ENCODE peak calls at places on chromosomes 11 and 22, in six cellular contexts. M is left ventricle myocardium inferior, W is heart right ventricle, J is upper lobe of right lung, K is heart left ventricle, G is tibial artery. E is an unnamed sample.

GRCh38 chr22:37121887-37122591 is 12.5 kb upstream of the TMPRSS6 start:
- DNase-seq in M (no peak), J (peak; percentile 56), G (no peak), W (no peak), K (no peak), E (no peak)

GRCh38 chr22:20237480-20238440 is 30.4 kb downstream of the RTN4R start:
- DNase-seq in G (no peak), K (no peak), W (no peak), M (no peak), J (no peak), E (peak; percentile 74)

GRCh38 chr22:37349043-37349814 is 66.9 kb downstream of the CYTH4 start:
- DNase-seq in J (no peak), W (no peak), K (no peak), G (no peak), M (no peak), E (no peak)

GRCh38 chr11:31655483-31655882 is 145.9 kb downstream of the ELP4 start:
- DNase-seq in J (no peak), M (no peak), W (no peak), G (no peak), K (no peak), E (no peak)

GRCh38 chr11:808427-809286 is 1.1 kb upstream of the RPLP2 start:
- DNase-seq in W (no peak), M (no peak), J (no peak), G (no peak), K (no peak), E (no peak)

GRCh38 chr11:107249054-107249453 is 208.6 kb downstream of the CWF19L2 start:
- DNase-seq in J (no peak), M (no peak), W (no peak), K (no peak), G (no peak), E (no peak)

GRCh38 chr11:64321533-64321932 is 3.6 kb downstream of the PRDX5 start:
- DNase-seq in K (no peak), M (no peak), W (no peak), G (no peak), J (peak; percentile 83), E (peak; percentile 71)

GRCh38 chr11:2587132-2587930 is 112.5 kb downstream of the KCNQ1OT1 start:
- DNase-seq in W (no peak), M (peak; percentile 13), K (peak; percentile 21), G (peak; percentile 13), J (peak; percentile 61), E (no peak)

GRCh38 chr11:17751558-17751957 is 17.0 kb downstream of the KCNC1 start:
- DNase-seq in W (no peak), G (no peak), J (no peak), M (peak; percentile 5), K (peak; percentile 1), E (no peak)

GRCh38 chr11:102389253-102389652 is 42.2 kb downstream of the BIRC2 start:
- DNase-seq in M (no peak), G (no peak), K (no peak), J (no peak), W (no peak), E (no peak)

GRCh38 chr11:108592591-108593213 is 866 bp downstream of the EXPH5 start:
- DNase-seq in M (peak; percentile 18), W (peak; percentile 4), J (peak; percentile 80), G (peak; percentile 23), K (no peak), E (peak; percentile 30)

GRCh38 chr11:123030517-123030916 is 31.4 kb downstream of the HSPA8 start:
- DNase-seq in J (no peak), G (no peak), K (no peak), W (no peak), M (no peak), E (no peak)

GRCh38 chr11:120929664-120930154 is 94.2 kb upstream of the TBCEL start:
- DNase-seq in W (peak; percentile 42), G (no peak), J (no peak), M (peak; percentile 23), K (peak; percentile 44), E (peak; percentile 34)

GRCh38 chr11:112343368-112344039 is 82.8 kb upstream of the PLET1 start:
- DNase-seq in G (no peak), W (no peak), J (no peak), K (no peak), M (no peak), E (no peak)

GRCh38 chr11:128506999-128507591 is 80.3 kb downstream of the ETS1 start:
- DNase-seq in M (peak; percentile 83), W (peak; percentile 79), G (peak; percentile 96), K (peak; percentile 91), J (peak; percentile 76), E (peak; percentile 82)

GRCh38 chr11:83156996-83157754 is at the start of gene PCF11:
- DNase-seq in G (no peak), M (peak; percentile 99), K (no peak), J (peak; percentile 98), W (no peak), E (peak; percentile 15)

GRCh38 chr11:90204832-90205646 is 17.8 kb downstream of the CHORDC1 start:
- DNase-seq in M (no peak), K (no peak), W (no peak), G (no peak), J (no peak), E (peak; percentile 22)

GRCh38 chr11:114036156-114036811 is 23.2 kb upstream of the ZBTB16 start:
- DNase-seq in K (peak; percentile 91), W (peak; percentile 84), J (peak; percentile 93), G (peak; percentile 81), M (peak; percentile 88), E (peak; percentile 92)

GRCh38 chr11:76206077-76206326 is 300 bp downstream of the WNT11 start:
- DNase-seq in M (no peak), W (no peak), K (no peak), G (no peak), J (no peak), E (no peak)

GRCh38 chr22:24952837-24953293 is 349 bp downstream of the KIAA1671 start:
- DNase-seq in W (peak; percentile 43), M (peak; percentile 41), J (peak; percentile 83), K (peak; percentile 66), G (peak; percentile 35), E (peak; percentile 74)

GRCh38 chr22:24950272-24950902 is 2.1 kb upstream of the KIAA1671 start:
- DNase-seq in K (no peak), W (no peak), M (no peak), G (no peak), J (no peak), E (no peak)

GRCh38 chr22:24954114-24954463 is 1.6 kb downstream of the KIAA1671 start:
- DNase-seq in G (no peak), M (no peak), J (no peak), K (no peak), W (no peak), E (no peak)

GRCh38 chr22:24953294-24954113 is 988 bp downstream of the KIAA1671 start:
- DNase-seq in M (peak; percentile 53), W (peak; percentile 50), K (peak; percentile 66), J (peak; percentile 74), G (no peak), E (peak; percentile 53)

DNA sequence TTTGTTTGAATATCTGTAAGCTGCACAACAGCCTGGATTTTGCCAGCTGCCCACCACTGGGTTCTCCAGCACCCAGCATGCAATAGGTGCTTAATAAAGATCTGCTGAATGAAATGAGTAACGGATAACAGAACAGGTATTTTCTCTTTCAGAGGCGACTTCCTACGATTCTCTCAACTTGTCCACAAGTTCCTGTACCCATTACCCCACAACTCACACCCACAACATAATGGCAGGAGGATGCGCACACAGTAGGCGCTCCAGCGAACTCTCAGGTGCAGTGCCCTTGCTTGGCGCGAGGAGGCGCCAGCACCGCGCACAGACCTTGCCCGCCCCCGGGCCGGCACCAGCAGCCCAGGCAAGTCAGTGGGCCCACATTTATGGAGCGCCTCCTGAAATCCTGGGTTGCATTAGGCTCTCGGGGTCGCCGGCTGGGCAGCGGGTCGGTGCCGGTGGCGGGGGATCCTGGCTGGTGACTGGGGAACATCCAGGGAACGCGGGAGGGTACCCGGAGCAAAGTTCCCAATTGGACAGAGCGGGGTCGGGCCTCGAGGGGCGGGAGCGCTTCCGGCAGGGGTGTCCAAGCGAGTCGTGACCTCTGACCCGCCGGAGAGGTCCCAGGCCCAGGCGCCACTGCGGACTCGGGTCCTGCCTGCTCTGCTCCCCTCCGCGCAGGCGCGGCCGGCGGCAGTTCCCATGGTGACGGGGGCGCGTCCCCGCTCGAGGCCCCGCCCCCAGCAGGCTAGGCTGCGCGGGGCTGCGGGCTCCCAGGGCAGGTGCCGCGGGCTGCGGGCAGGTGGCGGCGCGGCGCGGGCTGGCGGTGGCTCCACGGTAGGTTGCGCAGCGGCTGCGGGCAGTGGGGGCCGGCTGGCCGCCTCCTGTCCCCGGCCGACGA is at the start of gene KIAA1671:
- DNase-seq in K (peak; percentile 89), J (peak; percentile 94), W (peak; percentile 84), G (peak; percentile 78), M (peak; percentile 85), E (peak; percentile 91)
- H3K4me3 ChIP-seq in K (peak within 1 kb of the TSS; percentile 95), J (peak within 1 kb of the TSS; percentile 73), W (peak within 1 kb of the TSS; percentile 64), G (peak within 1 kb of the TSS; percentile 63), M (peak within 1 kb of the TSS; percentile 77), E (peak within 1 kb of the TSS; percentile 35)

GRCh38 chr22:46518542-46519325 is 18.7 kb downstream of the CELSR1 start:
- DNase-seq in K (no peak), M (no peak), G (no peak), W (no peak), J (no peak), E (no peak)
- H3K4me1 ChIP-seq in K (no peaks in the 10 kb centered on the region), M (no peaks in the 10 kb centered on the region), G (no peaks in the 10 kb centered on the region), W (peaks cover 13% of the 10 kb centered on the region), J (no peaks in the 10 kb centered on the region), E (no peaks in the 10 kb centered on the region)

DNA sequence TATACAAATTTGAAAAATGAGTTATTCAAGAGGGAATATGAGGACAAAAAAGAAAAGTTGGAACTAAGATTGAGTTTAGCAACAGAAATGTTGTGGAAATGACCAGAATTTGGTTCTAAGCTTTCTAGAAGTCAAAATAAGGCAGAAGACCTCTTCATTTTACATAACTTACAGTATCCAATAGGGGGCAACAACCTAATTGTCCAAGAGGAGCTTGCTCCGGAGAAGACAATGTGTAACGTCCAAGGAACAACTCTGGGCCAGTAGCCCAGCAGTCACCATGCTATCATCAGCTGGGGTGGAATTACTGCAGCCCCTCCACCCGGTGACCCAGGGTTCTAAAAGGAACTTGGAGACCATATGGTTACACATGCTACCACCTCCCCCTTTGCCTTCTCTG is 14.1 kb downstream of the CNTF start:
- DNase-seq in W (no peak), M (no peak), J (no peak), G (no peak), K (no peak), E (no peak)
- TF ChIP-seq CTCF in W (no peak), M (no peak), J (no peak), G (no peak), K (no peak), E (no peak)

DNA sequence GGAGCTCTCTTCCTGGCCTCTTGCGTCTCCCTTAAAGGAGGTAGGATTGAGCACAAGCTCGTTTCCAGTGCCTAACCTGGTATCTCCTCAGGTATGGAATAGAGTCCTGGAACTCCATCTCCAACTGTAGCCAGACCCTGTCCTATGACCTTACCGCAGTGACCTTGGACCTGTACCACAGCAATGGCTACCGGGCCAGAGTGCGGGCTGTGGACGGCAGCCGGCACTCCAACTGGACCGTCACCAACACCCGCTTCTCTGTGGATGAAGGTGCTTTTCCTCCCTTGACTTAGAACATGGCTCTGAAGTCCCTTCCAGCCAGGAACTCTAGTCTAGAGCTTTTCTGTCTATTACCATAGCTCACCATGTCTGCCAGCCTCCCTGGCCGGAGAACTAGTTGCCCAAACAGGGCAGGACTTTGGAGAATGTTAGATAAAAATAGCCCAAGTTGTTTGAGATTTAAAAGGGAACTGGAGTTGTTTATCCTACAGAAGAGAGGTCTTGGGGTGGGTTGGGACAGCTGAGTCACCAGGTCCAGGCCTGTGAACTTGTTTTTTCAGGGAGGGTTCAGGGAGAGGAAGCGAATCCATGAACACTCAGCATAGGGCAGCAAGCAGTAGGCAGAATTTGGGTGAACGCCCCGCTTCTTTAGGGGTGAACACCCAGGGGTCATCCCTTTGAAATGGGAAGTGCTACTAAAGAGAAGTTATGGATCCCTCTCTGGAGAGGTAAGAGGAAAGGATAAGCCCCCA is 3.3 kb downstream of the IL10RA start:
- DNase-seq in W (no peak), M (no peak), J (no peak), G (peak; percentile 53), K (peak; percentile 49), E (no peak)
- H3K4me3 ChIP-seq in W (no peak overlapping the region), M (peak overlapping the region; percentile 70), J (peak overlapping the region; percentile 49), G (peak overlapping the region; percentile 53), K (peak overlapping the region; percentile 62), E (no peak overlapping the region)